ENCODE peak calls at places on chromosome 17, in five cellular contexts. T is neuronal stem cell, A is A172, M is tibial nerve, V is putamen. Z is an unnamed sample.

GRCh38 chr17:61324540-61324868 is 75.1 kb upstream of the TBX2 start:
- DNase-seq in M (no peak), T (no peak), A (peak; percentile 69), V (no peak), Z (no peak)

GRCh38 chr17:13209091-13209490 is 191.3 kb upstream of the ELAC2 start:
- DNase-seq in M (no peak), V (no peak), A (peak; percentile 18), T (no peak), Z (no peak)

GRCh38 chr17:66468241-66469087 is 166.1 kb downstream of the PRKCA start:
- DNase-seq in V (peak; percentile 47), A (peak; percentile 65), M (no peak), T (no peak), Z (peak; percentile 50)

GRCh38 chr17:44733753-44734152 is 25.0 kb upstream of the ADAM11 start:
- DNase-seq in M (no peak), T (no peak), A (peak; percentile 25), V (no peak), Z (peak; percentile 30)

GRCh38 chr17:66610734-66611133 is 224.2 kb upstream of the CACNG5 start:
- DNase-seq in M (no peak), T (no peak), A (no peak), V (no peak), Z (no peak)

GRCh38 chr17:16950488-16950887 is 21.4 kb downstream of the TNFRSF13B start:
- DNase-seq in V (no peak), A (no peak), M (no peak), T (no peak), Z (no peak)

GRCh38 chr17:17071531-17072360 is 29.5 kb downstream of the MPRIP start:
- DNase-seq in V (no peak), A (no peak), T (no peak), M (peak; percentile 5), Z (peak; percentile 64)

GRCh38 chr17:42894283-42895184 is 6.1 kb upstream of the G6PC1 start:
- DNase-seq in M (no peak), A (no peak), T (no peak), V (no peak), Z (no peak)

GRCh38 chr17:67042104-67042899 is 2.1 kb upstream of the CACNG1 start:
- DNase-seq in M (no peak), T (no peak), A (no peak), V (peak; percentile 76), Z (no peak)

GRCh38 chr17:3802461-3803307 is 1.7 kb upstream of the ITGAE start:
- DNase-seq in A (peak; percentile 66), V (no peak), M (no peak), T (no peak), Z (no peak)

GRCh38 chr17:2395258-2396170 is 5.3 kb downstream of the MNT start:
- DNase-seq in T (no peak), A (no peak), M (no peak), V (no peak), Z (no peak)

GRCh38 chr17:39209317-39210092 is 9.4 kb downstream of the RPL19 start:
- DNase-seq in T (no peak), M (peak; percentile 37), A (no peak), V (peak; percentile 67), Z (no peak)

GRCh38 chr17:60161598-60162330 is 12.0 kb downstream of the CA4 start:
- DNase-seq in A (no peak), V (no peak), M (no peak), T (no peak), Z (no peak)

GRCh38 chr17:35973333-35974260 is 7.7 kb downstream of the CCL16 start:
- DNase-seq in M (no peak), T (no peak), V (peak; percentile 22), A (no peak), Z (no peak)

GRCh38 chr17:9402590-9403199 is 172.9 kb downstream of the STX8 start:
- DNase-seq in A (no peak), T (no peak), M (no peak), V (no peak), Z (peak; percentile 20)

GRCh38 chr17:57499648-57500049 is 243.3 kb downstream of the MSI2 start:
- DNase-seq in A (peak; percentile 47), M (no peak), T (no peak), V (no peak), Z (peak; percentile 54)

Z was measured in SW480.